ENCODE peak calls at places on chromosomes 16 and 17, in nine cellular contexts. One of them, this sample, is unnamed.

GRCh38 chr16:1961651-1962067 is 2.3 kb downstream of the NDUFB10 start:
- DNase-seq in nucleus accumbens: no peak
- DNase-seq in H9: no peak
- DNase-seq in stimulated activated CD4-positive, alpha-beta T cell treated with anti-CD3 and anti-CD28 coated beads, TNF-alpha, amount 100 ng/mL, for 1 hour: no peak
- DNase-seq in tibial nerve: no peak
- DNase-seq in brain microvascular endothelial cell: no peak
- DNase-seq in cardiac septum: no peak
- DNase-seq in GOT3: no peak
- DNase-seq in stomach: no peak
- DNase-seq in this sample: no peak

GRCh38 chr16:2959206-2959605 is 4.9 kb upstream of the KREMEN2 start:
- DNase-seq in GOT3: no peak
- DNase-seq in H9: peak
- DNase-seq in stomach: peak
- DNase-seq in cardiac septum: no peak
- DNase-seq in brain microvascular endothelial cell: no peak
- DNase-seq in nucleus accumbens: no peak
- DNase-seq in stimulated activated CD4-positive, alpha-beta T cell treated with anti-CD3 and anti-CD28 coated beads, TNF-alpha, amount 100 ng/mL, for 1 hour: no peak
- DNase-seq in tibial nerve: no peak
- DNase-seq in this sample: no peak

GRCh38 chr17:61644800-61645774 is 54.1 kb upstream of the NACA2 start:
- DNase-seq in H9: no peak
- DNase-seq in GOT3: no peak
- DNase-seq in tibial nerve: no peak
- DNase-seq in nucleus accumbens: no peak
- DNase-seq in cardiac septum: no peak
- DNase-seq in stomach: no peak
- DNase-seq in stimulated activated CD4-positive, alpha-beta T cell treated with anti-CD3 and anti-CD28 coated beads, TNF-alpha, amount 100 ng/mL, for 1 hour: no peak
- DNase-seq in brain microvascular endothelial cell: no peak
- DNase-seq in this sample: no peak

GRCh38 chr17:33469911-33470310 is 176.8 kb upstream of the ASIC2 start:
- DNase-seq in GOT3: no peak
- DNase-seq in cardiac septum: no peak
- DNase-seq in stomach: no peak
- DNase-seq in brain microvascular endothelial cell: peak
- DNase-seq in tibial nerve: no peak
- DNase-seq in stimulated activated CD4-positive, alpha-beta T cell treated with anti-CD3 and anti-CD28 coated beads, TNF-alpha, amount 100 ng/mL, for 1 hour: no peak
- DNase-seq in nucleus accumbens: no peak
- DNase-seq in H9: no peak
- DNase-seq in this sample: no peak

GRCh38 chr17:27811961-27812360 is 11.6 kb upstream of the NOS2 start:
- DNase-seq in GOT3: no peak
- DNase-seq in H9: no peak
- DNase-seq in stomach: no peak
- DNase-seq in nucleus accumbens: no peak
- DNase-seq in brain microvascular endothelial cell: no peak
- DNase-seq in stimulated activated CD4-positive, alpha-beta T cell treated with anti-CD3 and anti-CD28 coated beads, TNF-alpha, amount 100 ng/mL, for 1 hour: no peak
- DNase-seq in cardiac septum: no peak
- DNase-seq in tibial nerve: no peak
- DNase-seq in this sample: no peak

GRCh38 chr17:15510361-15510760 is 42.9 kb upstream of the CDRT4 start:
- DNase-seq in nucleus accumbens: no peak
- DNase-seq in H9: no peak
- DNase-seq in cardiac septum: no peak
- DNase-seq in stomach: no peak
- DNase-seq in brain microvascular endothelial cell: peak
- DNase-seq in tibial nerve: no peak
- DNase-seq in stimulated activated CD4-positive, alpha-beta T cell treated with anti-CD3 and anti-CD28 coated beads, TNF-alpha, amount 100 ng/mL, for 1 hour: no peak
- DNase-seq in GOT3: no peak
- DNase-seq in this sample: no peak

GRCh38 chr16:49754495-49755290 is 101.2 kb downstream of the ZNF423 start:
- DNase-seq in tibial nerve: peak
- DNase-seq in GOT3: no peak
- DNase-seq in nucleus accumbens: no peak
- DNase-seq in stomach: no peak
- DNase-seq in H9: peak
- DNase-seq in brain microvascular endothelial cell: peak
- DNase-seq in stimulated activated CD4-positive, alpha-beta T cell treated with anti-CD3 and anti-CD28 coated beads, TNF-alpha, amount 100 ng/mL, for 1 hour: no peak
- DNase-seq in cardiac septum: no peak
- DNase-seq in this sample: no peak

GRCh38 chr17:57842280-57842679 is 7.6 kb downstream of the MRPS23 start:
- DNase-seq in GOT3: no peak
- DNase-seq in nucleus accumbens: no peak
- DNase-seq in stomach: no peak
- DNase-seq in cardiac septum: no peak
- DNase-seq in brain microvascular endothelial cell: no peak
- DNase-seq in H9: no peak
- DNase-seq in stimulated activated CD4-positive, alpha-beta T cell treated with anti-CD3 and anti-CD28 coated beads, TNF-alpha, amount 100 ng/mL, for 1 hour: no peak
- DNase-seq in tibial nerve: no peak
- DNase-seq in this sample: no peak

GRCh38 chr16:81004646-81005353 is 1.9 kb downstream of the CMC2 start:
- DNase-seq in stimulated activated CD4-positive, alpha-beta T cell treated with anti-CD3 and anti-CD28 coated beads, TNF-alpha, amount 100 ng/mL, for 1 hour: no peak
- DNase-seq in H9: no peak
- DNase-seq in nucleus accumbens: no peak
- DNase-seq in stomach: no peak
- DNase-seq in tibial nerve: peak
- DNase-seq in GOT3: no peak
- DNase-seq in cardiac septum: no peak
- DNase-seq in brain microvascular endothelial cell: peak
- DNase-seq in this sample: no peak

This sample was measured in CD8-positive, alpha-beta memory T cell.